ENCODE peak calls at places on chromosomes 12 and 14, in eight cellular contexts. K, S, N, Y, U, H, G and Z are unnamed samples.

GRCh38 chr14:56000846-56001245 is 117.4 kb upstream of the PELI2 start:
- DNase-seq in U (no peak), S (no peak), G (no peak), K (no peak), H (no peak), N (no peak), Y (no peak), Z (no peak)

GRCh38 chr12:2017724-2018337 is 13.6 kb upstream of the DCP1B start:
- DNase-seq in K (no peak), Y (no peak), H (no peak), N (no peak), U (no peak), G (no peak), S (peak; percentile 11), Z (no peak)

GRCh38 chr14:89826581-89826980 is 127.9 kb downstream of the EFCAB11 start:
- DNase-seq in U (no peak), K (no peak), H (no peak), G (no peak), S (peak; percentile 66), N (no peak), Y (no peak), Z (no peak)

GRCh38 chr12:113136128-113136989 is 798 bp upstream of the RASAL1 start:
- DNase-seq in Y (no peak), G (no peak), U (no peak), K (peak; percentile 83), S (no peak), H (peak; percentile 67), N (no peak), Z (peak; percentile 22)

GRCh38 chr12:108805136-108805535 is 52.2 kb downstream of the SSH1 start:
- DNase-seq in G (peak; percentile 69), S (peak; percentile 87), K (no peak), N (no peak), H (no peak), U (no peak), Y (no peak), Z (no peak)

GRCh38 chr12:26496170-26496569 is 300.8 kb downstream of the SSPN start:
- DNase-seq in U (no peak), K (no peak), N (no peak), H (no peak), S (no peak), Y (no peak), G (peak; percentile 17), Z (no peak)

GRCh38 chr12:2756756-2757155 is 38.0 kb upstream of the FKBP4 start:
- DNase-seq in Y (no peak), U (no peak), N (no peak), G (no peak), H (no peak), K (no peak), S (no peak), Z (no peak)

GRCh38 chr14:94164685-94165431 is 9.3 kb upstream of the PPP4R4 start:
- DNase-seq in S (no peak), K (no peak), N (peak; percentile 59), H (no peak), G (no peak), Y (no peak), U (no peak), Z (no peak)

GRCh38 chr14:89813485-89814080 is 140.9 kb downstream of the EFCAB11 start:
- DNase-seq in Y (no peak), H (no peak), U (no peak), K (no peak), N (no peak), S (peak; percentile 99), G (no peak), Z (no peak)

GRCh38 chr12:52083638-52083996 is 4.1 kb downstream of the SMIM41 start:
- DNase-seq in Y (no peak), G (no peak), S (no peak), U (no peak), K (no peak), H (no peak), N (no peak), Z (no peak)

GRCh38 chr12:100859063-100859627 is 64.6 kb downstream of the ANO4 start:
- DNase-seq in Y (no peak), H (no peak), G (no peak), K (no peak), N (no peak), U (no peak), S (no peak), Z (no peak)

GRCh38 chr14:68934034-68934433 is 45.1 kb downstream of the ACTN1 start:
- DNase-seq in N (no peak), U (no peak), K (no peak), S (no peak), Y (no peak), G (no peak), H (no peak), Z (no peak)

GRCh38 chr14:22268875-22269274 is 320.1 kb downstream of the DAD1 start:
- DNase-seq in H (no peak), K (no peak), U (no peak), G (no peak), Y (no peak), S (peak; percentile 63), N (no peak), Z (no peak)

GRCh38 chr12:109824731-109825130 is 8.5 kb downstream of the TRPV4 start:
- DNase-seq in N (no peak), H (no peak), Y (no peak), S (no peak), K (no peak), U (no peak), G (no peak), Z (no peak)

GRCh38 chr12:109822951-109823411 is 10.2 kb downstream of the TRPV4 start:
- DNase-seq in G (peak; percentile 60), U (no peak), K (peak; percentile 80), S (peak; percentile 34), N (no peak), Y (no peak), H (no peak), Z (no peak)

GRCh38 chr12:109820921-109821381 is 12.2 kb downstream of the TRPV4 start:
- DNase-seq in U (no peak), G (peak; percentile 59), K (no peak), Y (no peak), S (no peak), H (no peak), N (no peak), Z (no peak)

GRCh38 chr12:109822416-109822815 is 10.8 kb downstream of the TRPV4 start:
- DNase-seq in N (no peak), H (no peak), U (no peak), G (no peak), K (no peak), Y (no peak), S (no peak), Z (no peak)

GRCh38 chr12:109821968-109822367 is 11.2 kb downstream of the TRPV4 start:
- DNase-seq in S (no peak), Y (no peak), K (no peak), N (no peak), U (no peak), G (no peak), H (no peak), Z (no peak)
- H3K27ac ChIP-seq in S (no peak overlapping the region), Y (no peak overlapping the region), K (no peak overlapping the region), N (no peak overlapping the region), U (peak overlapping the region; percentile 7), G (peak overlapping the region; percentile 74), H (no peak overlapping the region), Z (no peak overlapping the region)

DNA sequence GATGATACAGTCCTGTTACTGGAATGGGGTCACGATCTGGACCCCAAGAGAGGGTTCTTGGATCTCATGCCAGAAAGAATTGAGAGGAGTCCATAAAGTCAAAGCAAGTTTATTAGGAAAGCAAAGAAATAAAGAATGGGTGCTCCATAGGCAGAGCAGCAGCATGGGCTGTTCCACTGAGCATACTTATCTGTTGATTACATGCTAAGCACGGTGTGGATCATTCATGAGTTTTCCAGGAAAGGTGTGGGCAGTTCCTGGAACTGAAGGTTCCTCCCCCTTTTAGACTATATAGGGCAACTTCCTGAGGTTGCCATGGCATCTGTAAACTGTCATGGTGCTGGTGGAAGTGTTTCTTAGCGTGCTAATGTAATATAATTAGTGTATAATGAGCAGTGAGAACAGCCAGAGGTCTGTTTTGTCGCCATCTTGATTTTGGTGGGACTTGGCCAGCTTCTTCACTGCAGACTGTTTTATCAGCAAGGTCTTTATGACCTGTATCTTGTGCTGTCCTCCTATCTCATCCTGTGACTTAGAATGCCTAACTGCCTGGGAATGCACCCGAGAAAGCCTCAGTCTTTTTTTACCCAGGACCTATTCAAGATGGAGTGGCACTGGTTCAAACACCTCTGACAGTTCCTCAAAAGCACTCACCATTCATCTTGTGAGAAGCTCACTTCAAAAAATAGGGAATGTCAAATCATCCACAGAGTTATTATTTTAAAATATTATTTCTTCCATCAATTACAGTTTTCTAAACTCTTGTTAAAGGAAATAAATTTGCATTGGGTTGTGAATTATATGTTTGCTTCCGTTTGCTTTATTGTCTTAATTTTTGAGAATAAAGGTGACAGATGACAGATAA is 1358.8 kb upstream of the TMEM132C start:
- DNase-seq in K (no peak), G (no peak), H (no peak), Y (no peak), U (no peak), S (no peak), N (no peak), Z (no peak)
- H3K27me3 ChIP-seq in K (no peaks in the 10 kb centered on the region), G (no peaks in the 10 kb centered on the region), H (no peaks in the 10 kb centered on the region), Y (no peaks in the 10 kb centered on the region), U (peaks cover 4% of the 10 kb centered on the region), S (no peaks in the 10 kb centered on the region), N (no peaks in the 10 kb centered on the region), Z (no peaks in the 10 kb centered on the region)

DNA sequence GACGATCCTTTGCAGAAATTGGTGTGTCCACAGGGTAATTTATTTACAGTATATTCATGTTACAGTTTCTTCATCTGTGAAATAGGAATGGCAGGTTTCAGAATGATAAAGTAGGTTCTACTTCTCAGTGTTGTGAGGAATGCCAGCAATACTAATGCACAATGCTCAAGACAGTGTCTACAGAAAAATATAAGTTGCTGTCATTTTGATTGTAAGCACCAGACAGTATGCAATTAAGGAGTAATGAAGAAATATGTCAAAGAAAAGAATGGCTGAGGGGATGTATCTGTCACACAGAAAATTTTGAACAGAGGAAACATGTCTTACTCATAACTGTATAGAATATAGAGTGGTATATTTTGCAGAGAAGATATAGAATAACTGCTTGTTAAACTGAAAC is 525.4 kb downstream of the GALC start:
- DNase-seq in K (no peak), S (no peak), N (no peak), Y (no peak), G (no peak), H (no peak), U (no peak), Z (no peak)
- H3K9me3 ChIP-seq in K (no peaks in the 10 kb centered on the region), S (no peaks in the 10 kb centered on the region), N (no peaks in the 10 kb centered on the region), Y (no peaks in the 10 kb centered on the region), G (no peaks in the 10 kb centered on the region), H (no peaks in the 10 kb centered on the region), U (no peaks in the 10 kb centered on the region), Z (no peaks in the 10 kb centered on the region)

DNA sequence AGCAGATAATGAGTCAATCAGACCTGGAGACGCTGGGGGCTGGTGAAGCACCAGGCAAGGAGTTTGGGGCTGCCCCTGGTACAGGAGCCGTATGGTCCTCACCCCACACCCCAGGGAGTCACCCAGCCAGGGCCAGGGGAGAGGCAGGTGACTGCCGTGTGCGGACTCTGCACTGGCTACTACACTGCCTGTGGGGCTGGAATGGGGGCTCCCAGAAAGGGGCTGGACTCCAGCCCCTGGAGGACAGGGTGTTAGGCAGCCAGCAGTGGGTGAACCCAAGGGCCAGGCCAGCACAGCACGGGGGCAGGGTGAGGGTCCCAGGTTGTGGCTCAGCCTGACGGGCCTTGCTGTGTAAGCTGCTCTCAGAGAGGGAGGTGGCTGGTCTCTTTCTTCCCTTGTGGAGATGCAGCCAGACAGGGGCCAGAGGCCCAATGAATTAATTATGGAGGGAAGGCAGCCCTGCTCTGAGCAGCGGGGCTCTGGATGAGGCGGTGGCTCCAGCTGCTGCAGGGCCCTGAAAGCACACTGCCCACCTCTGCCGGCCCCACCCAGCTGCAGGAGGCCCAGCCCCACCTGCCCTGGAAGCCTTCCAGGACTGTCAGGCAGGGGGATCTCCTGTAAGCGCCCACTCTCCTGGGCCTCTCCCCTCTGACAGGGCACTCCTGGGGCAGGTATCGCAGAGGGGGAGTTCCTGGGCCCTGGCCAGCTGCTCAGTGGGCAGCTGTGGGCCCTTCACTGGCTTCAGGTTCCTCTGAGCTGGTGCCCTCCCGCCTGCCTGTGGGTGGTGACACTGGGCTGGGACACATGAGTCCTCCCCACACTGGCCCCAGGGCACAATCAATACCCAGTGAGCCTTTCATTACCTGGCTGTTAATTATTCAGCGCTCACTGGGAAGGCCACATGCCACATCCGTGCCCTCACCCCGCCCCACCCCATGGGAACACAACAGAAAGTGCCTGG is 142.5 kb upstream of the C14orf180 start:
- DNase-seq in S (no peak), H (peak; percentile 10), Y (peak; percentile 26), U (peak; percentile 42), K (peak; percentile 19), G (no peak), N (peak; percentile 29), Z (no peak)
- H3K27ac ChIP-seq in S (no peak overlapping the region), H (no peak overlapping the region), Y (no peak overlapping the region), U (no peak overlapping the region), K (peak overlapping the region; percentile 66), G (peak overlapping the region; percentile 52), N (peak overlapping the region; percentile 75), Z (no peak overlapping the region)